ENCODE peak calls at places on chromosome 1, in eight cellular contexts. M is heart left ventricle; E is progenitor cell of endocrine pancreas; L is RPMI7951; A is stimulated activated CD8-positive, alpha-beta memory T cell treated with anti-CD3 and anti-CD28 coated beads, Interleukin-2, amount 100 ng/mL, for 1 hour; K is RWPE1; C is GM03348; V is H9. N is an unnamed sample.

GRCh38 chr1:97500696-97501297 is 420.0 kb downstream of the DPYD start:
- DNase-seq in K (no peak), C (no peak), E (no peak), L (no peak), M (no peak), A (no peak), V (no peak), N (no peak)

GRCh38 chr1:175420491-175420827 is 227.9 kb upstream of the KIAA0040 start:
- DNase-seq in K (no peak), V (no peak), C (no peak), L (no peak), M (no peak), E (no peak), A (no peak), N (no peak)

GRCh38 chr1:4174291-4175200 is 274.5 kb upstream of the C1orf174 start:
- DNase-seq in K (no peak), V (no peak), A (no peak), C (peak; percentile 5), M (no peak), E (no peak), L (no peak), N (no peak)

GRCh38 chr1:57279909-57280666 is 143.8 kb downstream of the DAB1 start:
- DNase-seq in L (no peak), M (no peak), C (no peak), E (no peak), K (peak; percentile 81), V (no peak), A (no peak), N (no peak)

GRCh38 chr1:1175221-1176062 is 1.8 kb downstream of the TTLL10 start:
- DNase-seq in L (no peak), E (no peak), V (peak; percentile 25), M (no peak), C (no peak), A (no peak), K (no peak), N (no peak)

GRCh38 chr1:212630159-212630900 is 21.8 kb downstream of the ATF3 start:
- DNase-seq in C (peak; percentile 81), L (peak; percentile 59), E (peak; percentile 42), V (peak; percentile 84), K (peak; percentile 62), A (no peak), M (peak; percentile 72), N (peak; percentile 68)

GRCh38 chr1:113978863-113979702 is at the start of gene OLFML3:
- DNase-seq in L (peak; percentile 91), E (peak; percentile 58), M (peak; percentile 88), K (peak; percentile 90), C (peak; percentile 93), V (peak; percentile 90), A (no peak), N (peak; percentile 70)

GRCh38 chr1:157403608-157404007 is 148.7 kb downstream of the FCRL5 start:
- DNase-seq in M (no peak), L (no peak), E (no peak), C (no peak), V (no peak), A (no peak), K (no peak), N (no peak)

GRCh38 chr1:100539836-100540536 is 2.0 kb downstream of the GPR88 start:
- DNase-seq in E (peak; percentile 18), M (no peak), K (no peak), V (peak; percentile 57), L (peak; percentile 25), C (no peak), A (no peak), N (peak; percentile 5)

N was measured in Calu3.